ENCODE peak calls at places on chromosomes 11 and 22, in four cellular contexts. D is activated B cell treated with CpG ODN at 0.5 μM for 24 hours, O is dermis microvascular lymphatic vessel endothelial cell, P is left ventricle myocardium inferior. K is an unnamed sample.
A peak's percentile ranks its signal among the peaks of the same experiment; 100 is the strongest.

GRCh38 chr22:32327596-32328171 is 30.0 kb upstream of the RFPL3 start:
- DNase-seq in D (no peak), O (no peak), P (no peak), K (no peak)

GRCh38 chr11:117950320-117950719 is 21.1 kb upstream of the TMPRSS13 start:
- DNase-seq in D (no peak), O (no peak), P (no peak), K (peak; percentile 33)

GRCh38 chr11:2645779-2646118 is 54.0 kb downstream of the KCNQ1OT1 start:
- DNase-seq in D (no peak), O (no peak), P (no peak), K (no peak)

GRCh38 chr11:65741185-65741584 is 20.6 kb upstream of the RNASEH2C start:
- DNase-seq in D (no peak), O (no peak), P (no peak), K (no peak)

GRCh38 chr11:119723243-119723951 is 5.6 kb downstream of the NECTIN1 start:
- DNase-seq in D (no peak), O (no peak), P (no peak), K (no peak)

GRCh38 chr22:49237279-49237678 is 590.4 kb downstream of the BRD1 start:
- DNase-seq in D (no peak), O (no peak), P (no peak), K (no peak)

GRCh38 chr11:3106736-3107524 is 49.7 kb upstream of the CARS1 start:
- DNase-seq in D (no peak), O (no peak), P (no peak), K (no peak)

GRCh38 chr11:116693206-116694016 is 79.4 kb downstream of the BUD13 start:
- DNase-seq in D (no peak), O (no peak), P (no peak), K (no peak)

GRCh38 chr11:119694334-119694733 is 34.7 kb downstream of the NECTIN1 start:
- DNase-seq in D (no peak), O (peak; percentile 12), P (no peak), K (no peak)

GRCh38 chr11:72969894-72970335 is 155.7 kb downstream of the ATG16L2 start:
- DNase-seq in D (no peak), O (peak; percentile 46), P (no peak), K (no peak)

GRCh38 chr11:63508009-63508408 is 2.1 kb downstream of the LGALS12 start:
- DNase-seq in D (no peak), O (no peak), P (peak; percentile 49), K (peak; percentile 62)

GRCh38 chr11:128848815-128849455 is 18.2 kb downstream of the KCNJ1 start:
- DNase-seq in D (peak; percentile 57), O (peak; percentile 78), P (peak; percentile 51), K (peak; percentile 77)

GRCh38 chr11:117875397-117876048 is 935 bp downstream of the FXYD6 start:
- DNase-seq in D (no peak), O (no peak), P (peak; percentile 45), K (no peak)

GRCh38 chr11:128716661-128717210 is 22.9 kb downstream of the FLI1 start:
- DNase-seq in D (no peak), O (no peak), P (no peak), K (no peak)

K was measured in A673.